ENCODE peak calls at places on chromosome 21, in four cellular contexts. V is activated naive CD4-positive, alpha-beta T cell treated with anti-CD3 and anti-CD28 coated beads, Interleukin-2, amount 50 U/mL, for 16 hours; A is NCI-H82; G is naive thymus-derived CD8-positive, alpha-beta T cell. R is an unnamed sample.

GRCh38 chr21:31317688-31318087 is 26.4 kb downstream of the TIAM1 start:
- DNase-seq in G (no peak), V (no peak), A (no peak), R (no peak)

GRCh38 chr21:40841524-40842196 is 5.3 kb downstream of the DSCAM start:
- DNase-seq in V (no peak), A (peak; percentile 94), G (no peak), R (no peak)

GRCh38 chr21:35016517-35017188 is 32.4 kb downstream of the RUNX1 start:
- DNase-seq in A (no peak), G (no peak), V (no peak), R (no peak)

GRCh38 chr21:26147535-26147934 is 23.0 kb downstream of the APP start:
- DNase-seq in A (peak; percentile 93), G (no peak), V (no peak), R (no peak)

GRCh38 chr21:24042687-24043086 is 1564.6 kb downstream of the MRPL39 start:
- DNase-seq in G (no peak), A (no peak), V (no peak), R (no peak)

GRCh38 chr21:39885119-39885848 is 18.0 kb downstream of the PCP4 start:
- DNase-seq in A (peak; percentile 95), G (no peak), V (no peak), R (peak; percentile 78)

GRCh38 chr21:43467785-43468184 is 40.9 kb upstream of the SIK1 start:
- DNase-seq in G (no peak), A (no peak), V (no peak), R (no peak)

GRCh38 chr21:45979141-45979631 is 2.4 kb upstream of the COL6A1 start:
- DNase-seq in G (no peak), V (no peak), A (no peak), R (peak; percentile 73)

GRCh38 chr21:41361053-41361785 is 608 bp upstream of the MX2 start:
- DNase-seq in A (no peak), V (no peak), G (no peak), R (peak; percentile 51)

GRCh38 chr21:26743524-26743923 is 101.7 kb downstream of the ADAMTS1 start:
- DNase-seq in A (no peak), G (no peak), V (no peak), R (no peak)

GRCh38 chr21:44758141-44758561 is 43.5 kb downstream of the UBE2G2 start:
- DNase-seq in V (no peak), A (no peak), G (no peak), R (peak; percentile 70)

GRCh38 chr21:36567216-36567917 is 87.4 kb upstream of the CLDN14 start:
- DNase-seq in A (no peak), G (no peak), V (no peak), R (no peak)

GRCh38 chr21:40531421-40531820 is 315.5 kb downstream of the DSCAM start:
- DNase-seq in V (no peak), A (no peak), G (no peak), R (no peak)

GRCh38 chr21:42460391-42461184 is 35.4 kb downstream of the RSPH1 start:
- DNase-seq in V (peak; percentile 24), G (peak; percentile 57), A (peak; percentile 66), R (peak; percentile 39)

GRCh38 chr21:42841156-42841915 is 38.0 kb downstream of the WDR4 start:
- DNase-seq in A (no peak), G (no peak), V (no peak), R (peak; percentile 47)

GRCh38 chr21:31752352-31752751 is 20.4 kb upstream of the SCAF4 start:
- DNase-seq in A (no peak), V (no peak), G (no peak), R (no peak)

GRCh38 chr21:33265664-33266049 is 510 bp upstream of the IL10RB start:
- DNase-seq in V (peak; percentile 33), A (peak; percentile 33), G (no peak), R (peak; percentile 80)

GRCh38 chr21:37077403-37077802 is 4.3 kb downstream of the TTC3 start:
- DNase-seq in G (no peak), V (no peak), A (no peak), R (no peak)

GRCh38 chr21:37337831-37338230 is 28.7 kb upstream of the DYRK1A start:
- DNase-seq in A (no peak), G (no peak), V (no peak), R (no peak)

GRCh38 chr21:18913914-18914313 is 510.3 kb upstream of the TMPRSS15 start:
- DNase-seq in V (no peak), G (no peak), A (no peak), R (no peak)